ENCODE peak calls at places on chromosome 14, in five cellular contexts. One of them, this sample, is unnamed.

GRCh38 chr14:60346706-60347105 is 97.7 kb downstream of the PPM1A start:
- DNase-seq in astrocyte of the cerebellum: no peak
- DNase-seq in foreskin fibroblast: no peak
- DNase-seq in pulmonary artery endothelial cell: peak; percentile 37
- DNase-seq in HFF-Myc: no peak
- DNase-seq in this sample: peak; percentile 18

GRCh38 chr14:95761436-95761835 is 47.5 kb upstream of the TCL1A start:
- DNase-seq in astrocyte of the cerebellum: no peak
- DNase-seq in foreskin fibroblast: no peak
- DNase-seq in pulmonary artery endothelial cell: no peak
- DNase-seq in HFF-Myc: no peak
- DNase-seq in this sample: no peak

GRCh38 chr14:26855051-26855753 is 257.4 kb upstream of the NOVA1 start:
- DNase-seq in astrocyte of the cerebellum: no peak
- DNase-seq in foreskin fibroblast: peak; percentile 22
- DNase-seq in pulmonary artery endothelial cell: no peak
- DNase-seq in HFF-Myc: no peak
- DNase-seq in this sample: peak; percentile 31

GRCh38 chr14:28143340-28143739 is 623.2 kb upstream of the FOXG1 start:
- DNase-seq in astrocyte of the cerebellum: no peak
- DNase-seq in foreskin fibroblast: no peak
- DNase-seq in pulmonary artery endothelial cell: no peak
- DNase-seq in HFF-Myc: no peak
- DNase-seq in this sample: no peak

GRCh38 chr14:56482306-56482705 is 97.3 kb upstream of the TMEM260 start:
- DNase-seq in astrocyte of the cerebellum: no peak
- DNase-seq in foreskin fibroblast: no peak
- DNase-seq in pulmonary artery endothelial cell: no peak
- DNase-seq in HFF-Myc: no peak
- DNase-seq in this sample: no peak

GRCh38 chr14:94598816-94599655 is 13.2 kb upstream of the SERPINA3 start:
- DNase-seq in astrocyte of the cerebellum: peak; percentile 98
- DNase-seq in foreskin fibroblast: peak; percentile 86
- DNase-seq in pulmonary artery endothelial cell: peak; percentile 85
- DNase-seq in HFF-Myc: peak; percentile 14
- DNase-seq in this sample: peak; percentile 99

GRCh38 chr14:101101456-101102056 is 198.0 kb upstream of the RTL1 start:
- DNase-seq in astrocyte of the cerebellum: no peak
- DNase-seq in foreskin fibroblast: no peak
- DNase-seq in pulmonary artery endothelial cell: no peak
- DNase-seq in HFF-Myc: no peak
- DNase-seq in this sample: peak; percentile 20

GRCh38 chr14:53109028-53109687 is 44.0 kb downstream of the DDHD1 start:
- DNase-seq in astrocyte of the cerebellum: no peak
- DNase-seq in foreskin fibroblast: no peak
- DNase-seq in pulmonary artery endothelial cell: no peak
- DNase-seq in HFF-Myc: no peak
- DNase-seq in this sample: no peak

GRCh38 chr14:73744175-73744867 is 30.1 kb upstream of the PNMA1 start:
- DNase-seq in astrocyte of the cerebellum: no peak
- DNase-seq in foreskin fibroblast: no peak
- DNase-seq in pulmonary artery endothelial cell: no peak
- DNase-seq in HFF-Myc: no peak
- DNase-seq in this sample: no peak

GRCh38 chr14:96821501-96821900 is 24.3 kb downstream of the VRK1 start:
- DNase-seq in astrocyte of the cerebellum: no peak
- DNase-seq in foreskin fibroblast: no peak
- DNase-seq in pulmonary artery endothelial cell: no peak
- DNase-seq in HFF-Myc: no peak
- DNase-seq in this sample: no peak

GRCh38 chr14:89185919-89186849 is 230.8 kb downstream of the FOXN3 start:
- DNase-seq in astrocyte of the cerebellum: no peak
- DNase-seq in foreskin fibroblast: peak; percentile 35
- DNase-seq in pulmonary artery endothelial cell: no peak
- DNase-seq in HFF-Myc: peak; percentile 46
- DNase-seq in this sample: peak; percentile 94

GRCh38 chr14:68951051-68951797 is 27.9 kb downstream of the ACTN1 start:
- DNase-seq in astrocyte of the cerebellum: peak; percentile 60
- DNase-seq in foreskin fibroblast: peak; percentile 98
- DNase-seq in pulmonary artery endothelial cell: no peak
- DNase-seq in HFF-Myc: peak; percentile 89
- DNase-seq in this sample: peak; percentile 93

GRCh38 chr14:35340616-35341453 is 48.7 kb downstream of the PSMA6 start:
- DNase-seq in astrocyte of the cerebellum: no peak
- DNase-seq in foreskin fibroblast: no peak
- DNase-seq in pulmonary artery endothelial cell: no peak
- DNase-seq in HFF-Myc: no peak
- DNase-seq in this sample: no peak

GRCh38 chr14:105087308-105087962 is 22.2 kb upstream of the GPR132 start:
- DNase-seq in astrocyte of the cerebellum: no peak
- DNase-seq in foreskin fibroblast: peak; percentile 58
- DNase-seq in pulmonary artery endothelial cell: no peak
- DNase-seq in HFF-Myc: no peak
- DNase-seq in this sample: peak; percentile 82